ENCODE peak calls at places on chromosomes 11 and 22, in nine cellular contexts. One of them, this sample, is unnamed.

GRCh38 chr11:12841946-12842630 is 167.0 kb upstream of the RASSF10 start:
- DNase-seq in HAP-1: peak
- DNase-seq in tibial nerve: no peak
- DNase-seq in HFF-Myc: peak
- DNase-seq in kidney: no peak
- DNase-seq in body of pancreas: peak
- DNase-seq in IMR-90: peak
- DNase-seq in fibroblast of pulmonary artery: peak
- DNase-seq in NB4: peak
- DNase-seq in this sample: no peak

GRCh38 chr11:73203322-73203721 is 14.8 kb upstream of the P2RY2 start:
- DNase-seq in HAP-1: no peak
- DNase-seq in tibial nerve: no peak
- DNase-seq in HFF-Myc: no peak
- DNase-seq in kidney: no peak
- DNase-seq in body of pancreas: no peak
- DNase-seq in IMR-90: no peak
- DNase-seq in fibroblast of pulmonary artery: no peak
- DNase-seq in NB4: no peak
- DNase-seq in this sample: no peak

GRCh38 chr11:134657631-134658030 is 245.6 kb upstream of the B3GAT1 start:
- DNase-seq in HAP-1: no peak
- DNase-seq in tibial nerve: no peak
- DNase-seq in HFF-Myc: no peak
- DNase-seq in kidney: peak
- DNase-seq in body of pancreas: no peak
- DNase-seq in IMR-90: no peak
- DNase-seq in fibroblast of pulmonary artery: no peak
- DNase-seq in NB4: no peak
- DNase-seq in this sample: no peak

GRCh38 chr22:41589260-41589600 is 410 bp downstream of the PMM1 start:
- DNase-seq in HAP-1: no peak
- DNase-seq in tibial nerve: no peak
- DNase-seq in HFF-Myc: no peak
- DNase-seq in kidney: peak
- DNase-seq in body of pancreas: no peak
- DNase-seq in IMR-90: no peak
- DNase-seq in fibroblast of pulmonary artery: peak
- DNase-seq in NB4: peak
- DNase-seq in this sample: no peak

GRCh38 chr11:96388891-96389603 is 665 bp downstream of the CCDC82 start:
- DNase-seq in HAP-1: peak
- DNase-seq in tibial nerve: no peak
- DNase-seq in HFF-Myc: no peak
- DNase-seq in kidney: no peak
- DNase-seq in body of pancreas: no peak
- DNase-seq in IMR-90: no peak
- DNase-seq in fibroblast of pulmonary artery: no peak
- DNase-seq in NB4: no peak
- DNase-seq in this sample: no peak

GRCh38 chr11:94544832-94545640 is 1.3 kb downstream of the FUT4 start:
- DNase-seq in HAP-1: peak
- DNase-seq in tibial nerve: no peak
- DNase-seq in HFF-Myc: no peak
- DNase-seq in kidney: peak
- DNase-seq in body of pancreas: peak
- DNase-seq in IMR-90: no peak
- DNase-seq in fibroblast of pulmonary artery: no peak
- DNase-seq in NB4: peak
- DNase-seq in this sample: peak

GRCh38 chr11:103851166-103851651 is 185.2 kb upstream of the DDI1 start:
- DNase-seq in HAP-1: no peak
- DNase-seq in tibial nerve: peak
- DNase-seq in HFF-Myc: no peak
- DNase-seq in kidney: no peak
- DNase-seq in body of pancreas: no peak
- DNase-seq in IMR-90: peak
- DNase-seq in fibroblast of pulmonary artery: peak
- DNase-seq in NB4: no peak
- DNase-seq in this sample: no peak

GRCh38 chr11:62958547-62959071 is 26.2 kb downstream of the SLC22A6 start:
- DNase-seq in HAP-1: no peak
- DNase-seq in tibial nerve: no peak
- DNase-seq in HFF-Myc: peak
- DNase-seq in kidney: no peak
- DNase-seq in body of pancreas: no peak
- DNase-seq in IMR-90: peak
- DNase-seq in fibroblast of pulmonary artery: peak
- DNase-seq in NB4: no peak
- DNase-seq in this sample: peak

GRCh38 chr11:120912504-120912903 is 111.4 kb upstream of the TBCEL start:
- DNase-seq in HAP-1: peak
- DNase-seq in tibial nerve: no peak
- DNase-seq in HFF-Myc: peak
- DNase-seq in kidney: no peak
- DNase-seq in body of pancreas: no peak
- DNase-seq in IMR-90: peak
- DNase-seq in fibroblast of pulmonary artery: peak
- DNase-seq in NB4: peak
- DNase-seq in this sample: no peak

GRCh38 chr11:250740-251299 is 14.0 kb downstream of the PSMD13 start:
- DNase-seq in HAP-1: peak
- DNase-seq in tibial nerve: peak
- DNase-seq in HFF-Myc: no peak
- DNase-seq in kidney: no peak
- DNase-seq in body of pancreas: peak
- DNase-seq in IMR-90: peak
- DNase-seq in fibroblast of pulmonary artery: peak
- DNase-seq in NB4: peak
- DNase-seq in this sample: peak

GRCh38 chr11:102287963-102288744 is 29.1 kb upstream of the BIRC3 start:
- DNase-seq in HAP-1: peak
- DNase-seq in tibial nerve: peak
- DNase-seq in HFF-Myc: peak
- DNase-seq in kidney: no peak
- DNase-seq in body of pancreas: peak
- DNase-seq in IMR-90: peak
- DNase-seq in fibroblast of pulmonary artery: peak
- DNase-seq in NB4: peak
- DNase-seq in this sample: no peak

GRCh38 chr11:9384535-9385287 is at the start of gene IPO7:
- DNase-seq in HAP-1: peak
- DNase-seq in tibial nerve: peak
- DNase-seq in HFF-Myc: peak
- DNase-seq in kidney: peak
- DNase-seq in body of pancreas: peak
- DNase-seq in IMR-90: peak
- DNase-seq in fibroblast of pulmonary artery: peak
- DNase-seq in NB4: peak
- DNase-seq in this sample: peak

GRCh38 chr11:91913407-91913806 is 311.2 kb upstream of the FAT3 start:
- DNase-seq in HAP-1: no peak
- DNase-seq in tibial nerve: no peak
- DNase-seq in HFF-Myc: no peak
- DNase-seq in kidney: no peak
- DNase-seq in body of pancreas: no peak
- DNase-seq in IMR-90: no peak
- DNase-seq in fibroblast of pulmonary artery: no peak
- DNase-seq in NB4: no peak
- DNase-seq in this sample: no peak

GRCh38 chr22:42651134-42651533 is 1.9 kb upstream of the CYB5R3 start:
- DNase-seq in HAP-1: no peak
- DNase-seq in tibial nerve: no peak
- DNase-seq in HFF-Myc: no peak
- DNase-seq in kidney: no peak
- DNase-seq in body of pancreas: no peak
- DNase-seq in IMR-90: peak
- DNase-seq in fibroblast of pulmonary artery: no peak
- DNase-seq in NB4: no peak
- DNase-seq in this sample: no peak

GRCh38 chr22:17303840-17304779 is 65.2 kb upstream of the CECR2 start:
- DNase-seq in HAP-1: no peak
- DNase-seq in tibial nerve: no peak
- DNase-seq in HFF-Myc: no peak
- DNase-seq in kidney: no peak
- DNase-seq in body of pancreas: no peak
- DNase-seq in IMR-90: no peak
- DNase-seq in fibroblast of pulmonary artery: no peak
- DNase-seq in NB4: peak
- DNase-seq in this sample: no peak

GRCh38 chr22:40276877-40277823 is 69.2 kb upstream of the ADSL start:
- DNase-seq in HAP-1: no peak
- DNase-seq in tibial nerve: peak
- DNase-seq in HFF-Myc: no peak
- DNase-seq in kidney: no peak
- DNase-seq in body of pancreas: no peak
- DNase-seq in IMR-90: peak
- DNase-seq in fibroblast of pulmonary artery: peak
- DNase-seq in NB4: no peak
- DNase-seq in this sample: no peak

GRCh38 chr11:100830295-100830694 is 143.2 kb downstream of the ARHGAP42 start:
- DNase-seq in HAP-1: no peak
- DNase-seq in tibial nerve: no peak
- DNase-seq in HFF-Myc: no peak
- DNase-seq in kidney: peak
- DNase-seq in body of pancreas: no peak
- DNase-seq in IMR-90: no peak
- DNase-seq in fibroblast of pulmonary artery: no peak
- DNase-seq in NB4: no peak
- DNase-seq in this sample: no peak

GRCh38 chr11:28105869-28106268 is 2.1 kb downstream of the KIF18A start:
- DNase-seq in HAP-1: peak
- DNase-seq in tibial nerve: no peak
- DNase-seq in HFF-Myc: no peak
- DNase-seq in kidney: no peak
- DNase-seq in body of pancreas: no peak
- DNase-seq in IMR-90: no peak
- DNase-seq in fibroblast of pulmonary artery: no peak
- DNase-seq in NB4: no peak
- DNase-seq in this sample: no peak
- H3K4me3 ChIP-seq in HAP-1: peak
- H3K4me3 ChIP-seq in tibial nerve: no peak
- H3K4me3 ChIP-seq in HFF-Myc: peak
- H3K4me3 ChIP-seq in kidney: no peak
- H3K4me3 ChIP-seq in body of pancreas: no peak
- H3K4me3 ChIP-seq in IMR-90: no peak
- H3K4me3 ChIP-seq in fibroblast of pulmonary artery: no peak
- H3K4me3 ChIP-seq in NB4: peak
- H3K4me3 ChIP-seq in this sample: no peak

GRCh38 chr22:31490496-31490925 is 869 bp upstream of the EIF4ENIF1 start:
- DNase-seq in HAP-1: peak
- DNase-seq in tibial nerve: peak
- DNase-seq in HFF-Myc: peak
- DNase-seq in kidney: no peak
- DNase-seq in body of pancreas: peak
- DNase-seq in IMR-90: peak
- DNase-seq in fibroblast of pulmonary artery: peak
- DNase-seq in NB4: peak
- DNase-seq in this sample: peak

GRCh38 chr22:31488988-31489617 is 539 bp downstream of the EIF4ENIF1 start:
- DNase-seq in HAP-1: no peak
- DNase-seq in tibial nerve: no peak
- DNase-seq in HFF-Myc: no peak
- DNase-seq in kidney: peak
- DNase-seq in body of pancreas: peak
- DNase-seq in IMR-90: peak
- DNase-seq in fibroblast of pulmonary artery: peak
- DNase-seq in NB4: peak
- DNase-seq in this sample: peak

GRCh38 chr22:31489632-31490495 is at the start of gene EIF4ENIF1:
- DNase-seq in HAP-1: peak
- DNase-seq in tibial nerve: peak
- DNase-seq in HFF-Myc: peak
- DNase-seq in kidney: peak
- DNase-seq in body of pancreas: peak
- DNase-seq in IMR-90: peak
- DNase-seq in fibroblast of pulmonary artery: peak
- DNase-seq in NB4: peak
- DNase-seq in this sample: peak

GRCh38 chr22:31492151-31492550 is 2.5 kb upstream of the EIF4ENIF1 start:
- DNase-seq in HAP-1: no peak
- DNase-seq in tibial nerve: no peak
- DNase-seq in HFF-Myc: no peak
- DNase-seq in kidney: no peak
- DNase-seq in body of pancreas: no peak
- DNase-seq in IMR-90: no peak
- DNase-seq in fibroblast of pulmonary artery: no peak
- DNase-seq in NB4: no peak
- DNase-seq in this sample: no peak

GRCh38 chr22:31491218-31491962 is 1.7 kb upstream of the EIF4ENIF1 start:
- DNase-seq in HAP-1: no peak
- DNase-seq in tibial nerve: no peak
- DNase-seq in HFF-Myc: no peak
- DNase-seq in kidney: no peak
- DNase-seq in body of pancreas: no peak
- DNase-seq in IMR-90: no peak
- DNase-seq in fibroblast of pulmonary artery: no peak
- DNase-seq in NB4: no peak
- DNase-seq in this sample: no peak
- H3K4me3 ChIP-seq in HAP-1: no peak
- H3K4me3 ChIP-seq in tibial nerve: no peak
- H3K4me3 ChIP-seq in HFF-Myc: peak
- H3K4me3 ChIP-seq in kidney: peak
- H3K4me3 ChIP-seq in body of pancreas: no peak
- H3K4me3 ChIP-seq in IMR-90: no peak
- H3K4me3 ChIP-seq in fibroblast of pulmonary artery: peak
- H3K4me3 ChIP-seq in NB4: peak
- H3K4me3 ChIP-seq in this sample: peak

DNA sequence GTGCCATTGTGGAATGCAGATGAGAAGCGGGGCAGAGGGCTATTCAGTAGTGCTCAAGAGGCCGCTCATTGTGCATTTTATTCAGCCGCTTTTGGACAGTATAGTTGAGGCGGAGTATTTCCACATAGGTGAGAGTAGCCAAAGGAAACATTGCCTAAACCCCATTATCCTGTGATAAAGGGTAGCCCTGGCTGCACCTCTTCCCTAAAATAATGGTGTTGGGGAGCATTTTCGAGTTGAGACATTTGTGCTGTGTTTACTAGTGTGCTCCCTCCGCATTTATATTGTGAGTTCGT is 68.8 kb downstream of the SPECC1L start:
- DNase-seq in HAP-1: no peak
- DNase-seq in tibial nerve: no peak
- DNase-seq in HFF-Myc: no peak
- DNase-seq in kidney: no peak
- DNase-seq in body of pancreas: no peak
- DNase-seq in IMR-90: no peak
- DNase-seq in fibroblast of pulmonary artery: no peak
- DNase-seq in NB4: no peak
- DNase-seq in this sample: no peak
- H3K4me3 ChIP-seq in HAP-1: no peak
- H3K4me3 ChIP-seq in tibial nerve: no peak
- H3K4me3 ChIP-seq in HFF-Myc: no peak
- H3K4me3 ChIP-seq in kidney: no peak
- H3K4me3 ChIP-seq in body of pancreas: no peak
- H3K4me3 ChIP-seq in IMR-90: no peak
- H3K4me3 ChIP-seq in fibroblast of pulmonary artery: no peak
- H3K4me3 ChIP-seq in NB4: no peak
- H3K4me3 ChIP-seq in this sample: peak

DNA sequence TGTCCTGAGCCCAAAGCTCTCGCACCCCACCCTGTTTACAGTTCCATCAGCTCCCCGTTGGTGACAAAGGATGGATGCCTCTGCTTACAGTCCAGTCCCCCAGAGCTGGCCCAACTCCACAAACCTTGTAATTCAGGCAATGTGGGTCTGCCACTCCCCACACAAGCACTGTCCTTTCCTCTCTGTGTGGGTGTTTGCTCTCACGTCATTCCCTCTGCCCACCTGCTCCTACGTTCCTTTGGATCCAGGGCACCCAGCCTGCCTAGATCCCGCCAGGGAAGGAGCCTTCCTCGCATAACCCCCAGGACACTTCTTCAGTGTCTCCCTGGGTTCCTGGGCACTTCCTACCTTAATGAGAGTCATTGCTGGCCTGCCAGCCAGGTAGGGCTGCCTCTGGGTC is 38.9 kb downstream of the FBLN1 start:
- DNase-seq in HAP-1: no peak
- DNase-seq in tibial nerve: no peak
- DNase-seq in HFF-Myc: no peak
- DNase-seq in kidney: no peak
- DNase-seq in body of pancreas: no peak
- DNase-seq in IMR-90: no peak
- DNase-seq in fibroblast of pulmonary artery: no peak
- DNase-seq in NB4: no peak
- DNase-seq in this sample: no peak
- H3K4me3 ChIP-seq in HAP-1: no peak
- H3K4me3 ChIP-seq in tibial nerve: no peak
- H3K4me3 ChIP-seq in HFF-Myc: no peak
- H3K4me3 ChIP-seq in kidney: no peak
- H3K4me3 ChIP-seq in body of pancreas: no peak
- H3K4me3 ChIP-seq in IMR-90: no peak
- H3K4me3 ChIP-seq in fibroblast of pulmonary artery: no peak
- H3K4me3 ChIP-seq in NB4: no peak
- H3K4me3 ChIP-seq in this sample: no peak

This sample was measured in left ventricle myocardium inferior.